ENCODE peak calls at places on chromosomes 5 and 9, in six cellular contexts. L is foreskin fibroblast, O is BJ, C is fibroblast of the aortic adventitia, T is pancreas, S is BE2C. H is an unnamed sample.

GRCh38 chr9:35828716-35829083 is at the start of gene FAM221B:
- DNase-seq in C (peak), L (no peak), T (peak), S (peak), O (no peak), H (no peak)

GRCh38 chr5:151213803-151214613 is 9.9 kb downstream of the CCDC69 start:
- DNase-seq in C (peak), S (no peak), L (peak), T (peak), O (no peak), H (no peak)

GRCh38 chr9:120891255-120891954 is 14.4 kb upstream of the PHF19 start:
- DNase-seq in T (no peak), L (no peak), O (no peak), S (no peak), C (no peak), H (no peak)

GRCh38 chr9:80691229-80691628 is 998.1 kb downstream of the TLE1 start:
- DNase-seq in C (peak), T (no peak), L (no peak), S (no peak), O (no peak), H (no peak)

GRCh38 chr5:16736158-16736994 is 119.6 kb upstream of the RETREG1 start:
- DNase-seq in C (peak), L (peak), O (no peak), T (peak), S (no peak), H (no peak)

GRCh38 chr5:145943674-145944121 is 7.3 kb downstream of the SH3RF2 start:
- DNase-seq in S (peak), C (peak), O (no peak), L (no peak), T (no peak), H (no peak)

GRCh38 chr5:170451764-170452365 is 52.0 kb upstream of the KCNIP1 start:
- DNase-seq in L (peak), T (no peak), O (no peak), S (no peak), C (peak), H (no peak)

GRCh38 chr9:9299134-9299533 is 1313.7 kb downstream of the PTPRD start:
- DNase-seq in T (no peak), O (no peak), S (no peak), C (no peak), L (no peak), H (no peak)

GRCh38 chr9:125968975-125969374 is 221.8 kb downstream of the PBX3 start:
- DNase-seq in L (no peak), T (no peak), S (no peak), C (no peak), O (no peak), H (no peak)

GRCh38 chr5:154734670-154735248 is 20.4 kb upstream of the LARP1 start:
- DNase-seq in O (no peak), C (no peak), L (no peak), S (no peak), T (no peak), H (no peak)

GRCh38 chr5:11037941-11038340 is 276.9 kb upstream of the DAP start:
- DNase-seq in T (no peak), S (no peak), O (no peak), L (no peak), C (no peak), H (no peak)

GRCh38 chr5:149358294-149358651 is 427 bp downstream of the PCYOX1L start:
- DNase-seq in C (no peak), L (no peak), S (peak), T (peak), O (no peak), H (no peak)

GRCh38 chr9:137049544-137050449 is 3.8 kb upstream of the NPDC1 start:
- DNase-seq in L (no peak), S (peak), O (no peak), T (peak), C (peak), H (no peak)

GRCh38 chr9:112863781-112864180 is 26.9 kb downstream of the SLC46A2 start:
- DNase-seq in T (no peak), O (no peak), L (no peak), S (no peak), C (no peak), H (no peak)

GRCh38 chr5:123174916-123175481 is 86.0 kb downstream of the PRDM6 start:
- DNase-seq in L (no peak), O (no peak), C (no peak), T (no peak), S (no peak), H (no peak)

GRCh38 chr5:148090780-148091221 is 27.0 kb downstream of the SPINK5 start:
- DNase-seq in S (no peak), T (no peak), L (no peak), C (no peak), O (no peak), H (no peak)

GRCh38 chr5:167945542-167946384 is 345.7 kb upstream of the WWC1 start:
- DNase-seq in L (peak), S (no peak), O (peak), C (peak), T (no peak), H (peak)

GRCh38 chr9:124716795-124717194 is 54.3 kb downstream of the NR6A1 start:
- DNase-seq in L (peak), S (no peak), T (no peak), O (no peak), C (no peak), H (no peak)

GRCh38 chr5:178208540-178209227 is 4.4 kb downstream of the HNRNPAB start:
- DNase-seq in S (no peak), O (no peak), C (no peak), L (no peak), T (no peak), H (no peak)

GRCh38 chr9:82991684-82992083 is 71.3 kb downstream of the RASEF start:
- DNase-seq in S (peak), T (no peak), L (no peak), C (no peak), O (no peak), H (peak)

GRCh38 chr5:127076730-127077129 is 3.4 kb upstream of the C5orf63 start:
- DNase-seq in L (peak), T (no peak), O (no peak), C (peak), S (no peak), H (peak)

GRCh38 chr9:2055203-2055658 is 40.1 kb downstream of the SMARCA2 start:
- DNase-seq in T (no peak), S (no peak), O (no peak), C (peak), L (peak), H (no peak)

GRCh38 chr9:75880556-75880955 is 9.9 kb upstream of the PCSK5 start:
- DNase-seq in C (peak), T (no peak), L (peak), S (no peak), O (no peak), H (no peak)

GRCh38 chr5:58188287-58188651 is 271.6 kb downstream of the PLK2 start:
- DNase-seq in S (no peak), O (peak), L (peak), T (no peak), C (peak), H (no peak)

GRCh38 chr5:163190283-163190682 is 247.1 kb upstream of the CCNG1 start:
- DNase-seq in S (no peak), C (no peak), T (no peak), L (no peak), O (no peak), H (no peak)

GRCh38 chr9:95771556-95772280 is 103.8 kb upstream of the ERCC6L2 start:
- DNase-seq in S (no peak), T (no peak), O (no peak), L (no peak), C (peak), H (no peak)

GRCh38 chr5:156920042-156920860 is 42.8 kb downstream of the TIMD4 start:
- DNase-seq in T (no peak), L (no peak), C (no peak), O (no peak), S (no peak), H (no peak)

GRCh38 chr9:114172981-114173833 is 17.9 kb downstream of the COL27A1 start:
- DNase-seq in T (no peak), S (no peak), L (peak), O (no peak), C (no peak), H (no peak)

GRCh38 chr5:5209510-5210286 is 69.6 kb downstream of the ADAMTS16 start:
- DNase-seq in T (no peak), O (no peak), C (no peak), S (no peak), L (no peak), H (no peak)

GRCh38 chr9:135522137-135522877 is 1.1 kb downstream of the LCN1 start:
- DNase-seq in T (no peak), L (no peak), O (no peak), C (no peak), S (no peak), H (no peak)

GRCh38 chr5:157528036-157528632 is 47.4 kb downstream of the ADAM19 start:
- DNase-seq in O (no peak), L (no peak), C (no peak), S (no peak), T (no peak), H (peak)

GRCh38 chr5:140328036-140328764 is 18.2 kb downstream of the HBEGF start:
- DNase-seq in C (no peak), T (no peak), L (no peak), O (no peak), S (no peak), H (no peak)

GRCh38 chr5:80237243-80237642 is 18.6 kb downstream of the SERINC5 start:
- DNase-seq in O (no peak), T (no peak), L (no peak), C (no peak), S (no peak), H (no peak)

GRCh38 chr5:166073921-166074838 is 2217.3 kb upstream of the WWC1 start:
- DNase-seq in T (no peak), C (no peak), L (no peak), O (no peak), S (no peak), H (no peak)

GRCh38 chr9:27888661-27889295 is 315.5 kb upstream of the C9orf72 start:
- DNase-seq in O (no peak), S (peak), C (no peak), L (no peak), T (no peak), H (peak)

GRCh38 chr9:529721-530120 is 311.8 kb upstream of the DMRT1 start:
- DNase-seq in L (no peak), O (no peak), T (no peak), S (no peak), C (no peak), H (no peak)

GRCh38 chr5:64158827-64159226 is 6.8 kb upstream of the RNF180 start:
- DNase-seq in C (no peak), L (no peak), T (no peak), S (no peak), O (no peak), H (no peak)

GRCh38 chr5:149550608-149551226 is 522 bp downstream of the CSNK1A1 start:
- DNase-seq in S (peak), O (no peak), T (no peak), L (no peak), C (no peak), H (no peak)

GRCh38 chr5:113693621-113694130 is 180.2 kb downstream of the YTHDC2 start:
- DNase-seq in C (no peak), O (no peak), T (no peak), L (no peak), S (no peak), H (no peak)

GRCh38 chr5:66344544-66344943 is 200.4 kb downstream of the SREK1 start:
- DNase-seq in L (no peak), S (no peak), O (no peak), C (no peak), T (no peak), H (no peak)
- H3K4me3 ChIP-seq in L (no peak), S (no peak), O (no peak), C (no peak), T (no peak), H (no peak)

GRCh38 chr5:179212870-179213269 is 132.4 kb downstream of the ADAMTS2 start:
- DNase-seq in C (no peak), O (no peak), L (no peak), S (no peak), T (no peak), H (no peak)
- TF ChIP-seq CTCF in C (no peak), O (peak), L (peak), S (no peak), T (no peak), H (peak)

GRCh38 chr5:174412374-174412773 is 312.0 kb upstream of the MSX2 start:
- DNase-seq in S (no peak), T (no peak), O (no peak), L (no peak), C (no peak), H (no peak)

GRCh38 chr5:174411513-174411819 is 312.9 kb upstream of the MSX2 start:
- DNase-seq in L (no peak), C (no peak), T (no peak), S (no peak), O (no peak), H (no peak)

GRCh38 chr5:174409070-174409469 is 315.3 kb upstream of the MSX2 start:
- DNase-seq in L (no peak), O (no peak), C (no peak), T (no peak), S (no peak), H (no peak)

GRCh38 chr5:174410716-174411512 is 313.5 kb upstream of the MSX2 start:
- DNase-seq in L (no peak), S (peak), T (no peak), C (peak), O (no peak), H (no peak)

GRCh38 chr5:174409971-174410370 is 314.4 kb upstream of the MSX2 start:
- DNase-seq in L (no peak), S (no peak), O (no peak), T (no peak), C (no peak), H (no peak)
- H3K4me3 ChIP-seq in L (no peak), S (no peak), O (no peak), T (no peak), C (no peak), H (no peak)

GRCh38 chr9:109861918-109862317 is 81.9 kb downstream of the PALM2AKAP2 start:
- DNase-seq in T (no peak), C (peak), S (no peak), L (no peak), O (no peak), H (no peak)

GRCh38 chr9:109857337-109857736 is 77.3 kb downstream of the PALM2AKAP2 start:
- DNase-seq in C (no peak), L (peak), T (no peak), O (no peak), S (no peak), H (no peak)

GRCh38 chr9:109861499-109861898 is 81.5 kb downstream of the PALM2AKAP2 start:
- DNase-seq in C (peak), O (peak), L (peak), S (no peak), T (no peak), H (peak)

GRCh38 chr9:109856785-109857184 is 76.8 kb downstream of the PALM2AKAP2 start:
- DNase-seq in S (peak), T (no peak), L (peak), O (no peak), C (no peak), H (peak)

GRCh38 chr9:109859447-109859846 is 79.4 kb downstream of the PALM2AKAP2 start:
- DNase-seq in O (no peak), C (no peak), S (no peak), T (no peak), L (no peak), H (no peak)
- TF ChIP-seq CTCF in O (peak), C (peak), S (no peak), T (no peak), L (no peak), H (peak)

GRCh38 chr5:138468133-138468965 is 3.1 kb downstream of the EGR1 start:
- DNase-seq in S (no peak), O (no peak), T (no peak), L (no peak), C (peak), H (no peak)

GRCh38 chr5:138466058-138466899 is 1.0 kb downstream of the EGR1 start:
- DNase-seq in T (peak), S (no peak), O (no peak), L (no peak), C (peak), H (no peak)

GRCh38 chr5:138468966-138469539 is 3.8 kb downstream of the EGR1 start:
- DNase-seq in L (no peak), T (no peak), C (peak), S (no peak), O (no peak), H (no peak)

GRCh38 chr5:138466900-138467710 is 1.8 kb downstream of the EGR1 start:
- DNase-seq in T (no peak), L (no peak), O (no peak), S (peak), C (peak), H (no peak)

GRCh38 chr5:138467711-138468132 is 2.4 kb downstream of the EGR1 start:
- DNase-seq in O (no peak), C (peak), L (no peak), T (no peak), S (peak), H (no peak)
- H3K4me3 ChIP-seq in O (peak), C (peak), L (peak), T (peak), S (peak), H (peak)

H was measured in HFF-Myc.